ENCODE peak calls at places on chromosomes 3 and 15, in six cellular contexts. One of them, this sample, is unnamed.

GRCh38 chr3:12902181-12902999 is 61.0 kb upstream of the RPL32 start:
- DNase-seq in right cardiac atrium: peak; percentile 47
- DNase-seq in bronchial epithelial cell: no peak
- DNase-seq in heart left ventricle: no peak
- DNase-seq in gastrocnemius medialis: no peak
- DNase-seq in SK-N-SH: no peak
- DNase-seq in this sample: no peak

GRCh38 chr15:75921732-75922703 is 18.3 kb downstream of the FBXO22 start:
- DNase-seq in right cardiac atrium: peak; percentile 42
- DNase-seq in bronchial epithelial cell: peak; percentile 93
- DNase-seq in heart left ventricle: peak; percentile 10
- DNase-seq in gastrocnemius medialis: peak; percentile 57
- DNase-seq in SK-N-SH: no peak
- DNase-seq in this sample: peak; percentile 63

GRCh38 chr3:41044526-41044925 is 154.8 kb upstream of the CTNNB1 start:
- DNase-seq in right cardiac atrium: no peak
- DNase-seq in bronchial epithelial cell: no peak
- DNase-seq in heart left ventricle: no peak
- DNase-seq in gastrocnemius medialis: no peak
- DNase-seq in SK-N-SH: no peak
- DNase-seq in this sample: no peak

GRCh38 chr3:17514597-17514996 is 227.8 kb downstream of the TBC1D5 start:
- DNase-seq in right cardiac atrium: no peak
- DNase-seq in bronchial epithelial cell: no peak
- DNase-seq in heart left ventricle: no peak
- DNase-seq in gastrocnemius medialis: no peak
- DNase-seq in SK-N-SH: no peak
- DNase-seq in this sample: no peak

GRCh38 chr3:45343947-45344346 is 44.4 kb upstream of the LARS2 start:
- DNase-seq in right cardiac atrium: no peak
- DNase-seq in bronchial epithelial cell: peak; percentile 16
- DNase-seq in heart left ventricle: no peak
- DNase-seq in gastrocnemius medialis: no peak
- DNase-seq in SK-N-SH: no peak
- DNase-seq in this sample: no peak

GRCh38 chr3:158094917-158095301 is 11.3 kb downstream of the SHOX2 start:
- DNase-seq in right cardiac atrium: peak; percentile 51
- DNase-seq in bronchial epithelial cell: no peak
- DNase-seq in heart left ventricle: no peak
- DNase-seq in gastrocnemius medialis: no peak
- DNase-seq in SK-N-SH: no peak
- DNase-seq in this sample: no peak

GRCh38 chr3:8536106-8537052 is 34.8 kb downstream of the LMCD1 start:
- DNase-seq in right cardiac atrium: no peak
- DNase-seq in bronchial epithelial cell: no peak
- DNase-seq in heart left ventricle: no peak
- DNase-seq in gastrocnemius medialis: no peak
- DNase-seq in SK-N-SH: no peak
- DNase-seq in this sample: no peak

GRCh38 chr3:153615863-153616262 is 453.8 kb downstream of the RAP2B start:
- DNase-seq in right cardiac atrium: no peak
- DNase-seq in bronchial epithelial cell: no peak
- DNase-seq in heart left ventricle: no peak
- DNase-seq in gastrocnemius medialis: no peak
- DNase-seq in SK-N-SH: no peak
- DNase-seq in this sample: peak; percentile 45

GRCh38 chr3:118108769-118109168 is 925.9 kb downstream of the IGSF11 start:
- DNase-seq in right cardiac atrium: no peak
- DNase-seq in bronchial epithelial cell: peak; percentile 83
- DNase-seq in heart left ventricle: no peak
- DNase-seq in gastrocnemius medialis: no peak
- DNase-seq in SK-N-SH: no peak
- DNase-seq in this sample: no peak

GRCh38 chr3:88033806-88034205 is 25.0 kb downstream of the CGGBP1 start:
- DNase-seq in right cardiac atrium: no peak
- DNase-seq in bronchial epithelial cell: no peak
- DNase-seq in heart left ventricle: no peak
- DNase-seq in gastrocnemius medialis: no peak
- DNase-seq in SK-N-SH: no peak
- DNase-seq in this sample: no peak

GRCh38 chr3:172312006-172312405 is 136.2 kb downstream of the GHSR start:
- DNase-seq in right cardiac atrium: no peak
- DNase-seq in bronchial epithelial cell: no peak
- DNase-seq in heart left ventricle: no peak
- DNase-seq in gastrocnemius medialis: no peak
- DNase-seq in SK-N-SH: no peak
- DNase-seq in this sample: no peak

GRCh38 chr3:108388136-108389132 is 92.1 kb downstream of the HHLA2 start:
- DNase-seq in right cardiac atrium: no peak
- DNase-seq in bronchial epithelial cell: no peak
- DNase-seq in heart left ventricle: no peak
- DNase-seq in gastrocnemius medialis: no peak
- DNase-seq in SK-N-SH: no peak
- DNase-seq in this sample: no peak

GRCh38 chr15:52624262-52624661 is 54.9 kb downstream of the ATOSA start:
- DNase-seq in right cardiac atrium: no peak
- DNase-seq in bronchial epithelial cell: no peak
- DNase-seq in heart left ventricle: no peak
- DNase-seq in gastrocnemius medialis: no peak
- DNase-seq in SK-N-SH: no peak
- DNase-seq in this sample: no peak

GRCh38 chr3:55596212-55596611 is 109.1 kb upstream of the WNT5A start:
- DNase-seq in right cardiac atrium: no peak
- DNase-seq in bronchial epithelial cell: no peak
- DNase-seq in heart left ventricle: no peak
- DNase-seq in gastrocnemius medialis: no peak
- DNase-seq in SK-N-SH: no peak
- DNase-seq in this sample: no peak

GRCh38 chr3:45841380-45841700 is 579 bp downstream of the LZTFL1 start:
- DNase-seq in right cardiac atrium: no peak
- DNase-seq in bronchial epithelial cell: peak; percentile 29
- DNase-seq in heart left ventricle: no peak
- DNase-seq in gastrocnemius medialis: no peak
- DNase-seq in SK-N-SH: no peak
- DNase-seq in this sample: peak; percentile 7

GRCh38 chr15:32843211-32843907 is 125.6 kb downstream of the GREM1 start:
- DNase-seq in right cardiac atrium: no peak
- DNase-seq in bronchial epithelial cell: no peak
- DNase-seq in heart left ventricle: no peak
- DNase-seq in gastrocnemius medialis: no peak
- DNase-seq in SK-N-SH: no peak
- DNase-seq in this sample: no peak

GRCh38 chr15:31586841-31587240 is 260.2 kb downstream of the KLF13 start:
- DNase-seq in right cardiac atrium: no peak
- DNase-seq in bronchial epithelial cell: peak; percentile 55
- DNase-seq in heart left ventricle: no peak
- DNase-seq in gastrocnemius medialis: no peak
- DNase-seq in SK-N-SH: no peak
- DNase-seq in this sample: no peak

GRCh38 chr15:42157981-42158765 is 1.7 kb upstream of the PLA2G4F start:
- DNase-seq in right cardiac atrium: no peak
- DNase-seq in bronchial epithelial cell: peak; percentile 57
- DNase-seq in heart left ventricle: no peak
- DNase-seq in gastrocnemius medialis: peak; percentile 75
- DNase-seq in SK-N-SH: no peak
- DNase-seq in this sample: no peak

GRCh38 chr3:160473978-160474377 is 24.4 kb upstream of the TRIM59 start:
- DNase-seq in right cardiac atrium: no peak
- DNase-seq in bronchial epithelial cell: peak; percentile 86
- DNase-seq in heart left ventricle: no peak
- DNase-seq in gastrocnemius medialis: no peak
- DNase-seq in SK-N-SH: peak; percentile 71
- DNase-seq in this sample: no peak

GRCh38 chr3:167493240-167493639 is 19.4 kb upstream of the SERPINI2 start:
- DNase-seq in right cardiac atrium: no peak
- DNase-seq in bronchial epithelial cell: no peak
- DNase-seq in heart left ventricle: no peak
- DNase-seq in gastrocnemius medialis: no peak
- DNase-seq in SK-N-SH: peak; percentile 2
- DNase-seq in this sample: peak; percentile 29

GRCh38 chr3:7764091-7764490 is 737.5 kb upstream of the LMCD1 start:
- DNase-seq in right cardiac atrium: no peak
- DNase-seq in bronchial epithelial cell: no peak
- DNase-seq in heart left ventricle: no peak
- DNase-seq in gastrocnemius medialis: no peak
- DNase-seq in SK-N-SH: no peak
- DNase-seq in this sample: no peak

GRCh38 chr3:143975549-143976152 is 4.0 kb downstream of the DIPK2A start:
- DNase-seq in right cardiac atrium: no peak
- DNase-seq in bronchial epithelial cell: peak; percentile 59
- DNase-seq in heart left ventricle: no peak
- DNase-seq in gastrocnemius medialis: no peak
- DNase-seq in SK-N-SH: no peak
- DNase-seq in this sample: no peak

GRCh38 chr15:41840092-41840491 is 1.4 kb downstream of the PLA2G4B start:
- DNase-seq in right cardiac atrium: no peak
- DNase-seq in bronchial epithelial cell: no peak
- DNase-seq in heart left ventricle: no peak
- DNase-seq in gastrocnemius medialis: no peak
- DNase-seq in SK-N-SH: no peak
- DNase-seq in this sample: peak; percentile 32

GRCh38 chr3:49191741-49192140 is 20.3 kb downstream of the KLHDC8B start:
- DNase-seq in right cardiac atrium: no peak
- DNase-seq in bronchial epithelial cell: no peak
- DNase-seq in heart left ventricle: no peak
- DNase-seq in gastrocnemius medialis: no peak
- DNase-seq in SK-N-SH: no peak
- DNase-seq in this sample: no peak

GRCh38 chr3:16079519-16079918 is 95.0 kb upstream of the GALNT15 start:
- DNase-seq in right cardiac atrium: no peak
- DNase-seq in bronchial epithelial cell: peak; percentile 60
- DNase-seq in heart left ventricle: no peak
- DNase-seq in gastrocnemius medialis: no peak
- DNase-seq in SK-N-SH: no peak
- DNase-seq in this sample: no peak

GRCh38 chr3:156792945-156793344 is 33.2 kb upstream of the LEKR1 start:
- DNase-seq in right cardiac atrium: no peak
- DNase-seq in bronchial epithelial cell: no peak
- DNase-seq in heart left ventricle: no peak
- DNase-seq in gastrocnemius medialis: no peak
- DNase-seq in SK-N-SH: no peak
- DNase-seq in this sample: no peak

GRCh38 chr3:123159926-123160635 is 41.7 kb upstream of the SEC22A start:
- DNase-seq in right cardiac atrium: no peak
- DNase-seq in bronchial epithelial cell: no peak
- DNase-seq in heart left ventricle: no peak
- DNase-seq in gastrocnemius medialis: no peak
- DNase-seq in SK-N-SH: peak; percentile 9
- DNase-seq in this sample: no peak

GRCh38 chr3:43932921-43933320 is 242.2 kb downstream of the ABHD5 start:
- DNase-seq in right cardiac atrium: no peak
- DNase-seq in bronchial epithelial cell: no peak
- DNase-seq in heart left ventricle: no peak
- DNase-seq in gastrocnemius medialis: no peak
- DNase-seq in SK-N-SH: peak; percentile 20
- DNase-seq in this sample: no peak

GRCh38 chr15:99076555-99077308 is 28.1 kb upstream of the SYNM start:
- DNase-seq in right cardiac atrium: peak; percentile 81
- DNase-seq in bronchial epithelial cell: peak; percentile 80
- DNase-seq in heart left ventricle: peak; percentile 60
- DNase-seq in gastrocnemius medialis: peak; percentile 47
- DNase-seq in SK-N-SH: peak; percentile 74
- DNase-seq in this sample: peak; percentile 65

GRCh38 chr3:142892714-142893113 is 3.8 kb upstream of the PCOLCE2 start:
- DNase-seq in right cardiac atrium: no peak
- DNase-seq in bronchial epithelial cell: no peak
- DNase-seq in heart left ventricle: no peak
- DNase-seq in gastrocnemius medialis: no peak
- DNase-seq in SK-N-SH: no peak
- DNase-seq in this sample: no peak

GRCh38 chr3:128500556-128500955 is 7.6 kb upstream of the GATA2 start:
- DNase-seq in right cardiac atrium: no peak
- DNase-seq in bronchial epithelial cell: no peak
- DNase-seq in heart left ventricle: no peak
- DNase-seq in gastrocnemius medialis: no peak
- DNase-seq in SK-N-SH: no peak
- DNase-seq in this sample: no peak
- H3K27me3 ChIP-seq in right cardiac atrium: no peaks in the 10 kb centered on the region
- H3K27me3 ChIP-seq in bronchial epithelial cell: peaks cover 17% of the 10 kb centered on the region
- H3K27me3 ChIP-seq in heart left ventricle: peaks cover 10% of the 10 kb centered on the region
- H3K27me3 ChIP-seq in gastrocnemius medialis: peaks cover 44% of the 10 kb centered on the region
- H3K27me3 ChIP-seq in SK-N-SH: no peaks in the 10 kb centered on the region
- H3K27me3 ChIP-seq in this sample: peaks cover 26% of the 10 kb centered on the region

GRCh38 chr15:92393287-92393993 is at the start of gene ST8SIA2:
- DNase-seq in right cardiac atrium: peak; percentile 51
- DNase-seq in bronchial epithelial cell: no peak
- DNase-seq in heart left ventricle: peak; percentile 34
- DNase-seq in gastrocnemius medialis: no peak
- DNase-seq in SK-N-SH: peak; percentile 90
- DNase-seq in this sample: peak; percentile 80

GRCh38 chr15:92395176-92395521 is 1.5 kb downstream of the ST8SIA2 start:
- DNase-seq in right cardiac atrium: no peak
- DNase-seq in bronchial epithelial cell: no peak
- DNase-seq in heart left ventricle: no peak
- DNase-seq in gastrocnemius medialis: no peak
- DNase-seq in SK-N-SH: no peak
- DNase-seq in this sample: no peak

GRCh38 chr15:92395557-92395956 is 1.9 kb downstream of the ST8SIA2 start:
- DNase-seq in right cardiac atrium: no peak
- DNase-seq in bronchial epithelial cell: no peak
- DNase-seq in heart left ventricle: no peak
- DNase-seq in gastrocnemius medialis: no peak
- DNase-seq in SK-N-SH: no peak
- DNase-seq in this sample: no peak

GRCh38 chr15:92393994-92394326 is 279 bp downstream of the ST8SIA2 start:
- DNase-seq in right cardiac atrium: no peak
- DNase-seq in bronchial epithelial cell: no peak
- DNase-seq in heart left ventricle: no peak
- DNase-seq in gastrocnemius medialis: no peak
- DNase-seq in SK-N-SH: no peak
- DNase-seq in this sample: no peak

GRCh38 chr15:92394327-92395175 is 870 bp downstream of the ST8SIA2 start:
- DNase-seq in right cardiac atrium: no peak
- DNase-seq in bronchial epithelial cell: no peak
- DNase-seq in heart left ventricle: no peak
- DNase-seq in gastrocnemius medialis: no peak
- DNase-seq in SK-N-SH: peak; percentile 87
- DNase-seq in this sample: peak; percentile 62
- H3K27me3 ChIP-seq in right cardiac atrium: no peaks in the 10 kb centered on the region
- H3K27me3 ChIP-seq in bronchial epithelial cell: peaks cover 12% of the 10 kb centered on the region
- H3K27me3 ChIP-seq in heart left ventricle: peaks cover 25% of the 10 kb centered on the region
- H3K27me3 ChIP-seq in gastrocnemius medialis: peaks cover 31% of the 10 kb centered on the region
- H3K27me3 ChIP-seq in SK-N-SH: no peaks in the 10 kb centered on the region
- H3K27me3 ChIP-seq in this sample: peaks cover 5% of the 10 kb centered on the region

GRCh38 chr15:89429023-89429422 is 67.4 kb downstream of the RHCG start:
- DNase-seq in right cardiac atrium: no peak
- DNase-seq in bronchial epithelial cell: peak; percentile 19
- DNase-seq in heart left ventricle: no peak
- DNase-seq in gastrocnemius medialis: no peak
- DNase-seq in SK-N-SH: peak; percentile 49
- DNase-seq in this sample: no peak
- H3K27me3 ChIP-seq in right cardiac atrium: no peaks in the 10 kb centered on the region
- H3K27me3 ChIP-seq in bronchial epithelial cell: peaks cover 2% of the 10 kb centered on the region
- H3K27me3 ChIP-seq in heart left ventricle: no peaks in the 10 kb centered on the region
- H3K27me3 ChIP-seq in gastrocnemius medialis: no peaks in the 10 kb centered on the region
- H3K27me3 ChIP-seq in SK-N-SH: no peaks in the 10 kb centered on the region
- H3K27me3 ChIP-seq in this sample: no peaks in the 10 kb centered on the region

DNA sequence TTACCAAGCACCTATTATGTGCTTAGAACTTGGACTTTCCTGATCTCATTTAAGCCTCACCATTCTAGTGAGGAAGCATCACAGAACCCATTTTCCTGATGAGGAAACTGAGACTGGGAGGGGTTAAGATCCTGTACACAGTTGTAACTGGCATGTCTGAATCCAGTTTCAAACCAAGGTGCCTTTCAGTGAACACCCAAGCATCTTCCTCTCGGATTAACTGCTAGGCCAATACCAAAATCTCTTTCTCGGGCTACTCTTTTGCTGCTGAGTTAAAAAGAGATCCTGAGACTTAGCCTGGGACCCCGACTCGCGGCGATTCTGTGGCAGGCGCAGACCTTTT is 578 bp upstream of the CEMIP start:
- DNase-seq in right cardiac atrium: no peak
- DNase-seq in bronchial epithelial cell: no peak
- DNase-seq in heart left ventricle: no peak
- DNase-seq in gastrocnemius medialis: no peak
- DNase-seq in SK-N-SH: no peak
- DNase-seq in this sample: no peak
- H3K27me3 ChIP-seq in right cardiac atrium: no peaks in the 10 kb centered on the region
- H3K27me3 ChIP-seq in bronchial epithelial cell: no peaks in the 10 kb centered on the region
- H3K27me3 ChIP-seq in heart left ventricle: peaks cover 22% of the 10 kb centered on the region
- H3K27me3 ChIP-seq in gastrocnemius medialis: peaks cover 28% of the 10 kb centered on the region
- H3K27me3 ChIP-seq in SK-N-SH: no peaks in the 10 kb centered on the region
- H3K27me3 ChIP-seq in this sample: peaks cover 37% of the 10 kb centered on the region

This sample was measured in WERI-Rb-1.